ENCODE peak calls at places on chromosome 17, in seven cellular contexts. One of them, this sample, is unnamed.

GRCh38 chr17:35299108-35299507 is 56.2 kb downstream of the SLFN5 start:
- DNase-seq in A172: no peak
- DNase-seq in LNCaP clone FGC: peak; percentile 38
- DNase-seq in CD4-positive, alpha-beta T cell: no peak
- DNase-seq in heart right ventricle: no peak
- DNase-seq in tibial nerve: no peak
- DNase-seq in natural killer cell: no peak
- DNase-seq in this sample: peak; percentile 65

GRCh38 chr17:79632432-79632735 is 21.5 kb upstream of the RBFOX3 start:
- DNase-seq in tibial nerve: no peak
- DNase-seq in natural killer cell: peak; percentile 1
- DNase-seq in LNCaP clone FGC: no peak
- DNase-seq in heart right ventricle: no peak
- DNase-seq in A172: no peak
- DNase-seq in CD4-positive, alpha-beta T cell: peak; percentile 17
- DNase-seq in this sample: no peak

GRCh38 chr17:79800325-79801155 is 3.7 kb upstream of the CBX8 start:
- DNase-seq in heart right ventricle: no peak
- DNase-seq in CD4-positive, alpha-beta T cell: no peak
- DNase-seq in LNCaP clone FGC: no peak
- DNase-seq in A172: peak; percentile 31
- DNase-seq in natural killer cell: no peak
- DNase-seq in tibial nerve: no peak
- DNase-seq in this sample: no peak

GRCh38 chr17:72056727-72057290 is 64.0 kb upstream of the SOX9 start:
- DNase-seq in CD4-positive, alpha-beta T cell: no peak
- DNase-seq in LNCaP clone FGC: no peak
- DNase-seq in A172: no peak
- DNase-seq in tibial nerve: no peak
- DNase-seq in heart right ventricle: no peak
- DNase-seq in natural killer cell: no peak
- DNase-seq in this sample: no peak

GRCh38 chr17:6366144-6366755 is 68.7 kb downstream of the AIPL1 start:
- DNase-seq in natural killer cell: no peak
- DNase-seq in LNCaP clone FGC: no peak
- DNase-seq in heart right ventricle: no peak
- DNase-seq in tibial nerve: no peak
- DNase-seq in A172: peak; percentile 57
- DNase-seq in CD4-positive, alpha-beta T cell: no peak
- DNase-seq in this sample: no peak

GRCh38 chr17:35127751-35128514 is 6.5 kb downstream of the FNDC8 start:
- DNase-seq in tibial nerve: no peak
- DNase-seq in natural killer cell: no peak
- DNase-seq in heart right ventricle: peak; percentile 51
- DNase-seq in LNCaP clone FGC: no peak
- DNase-seq in CD4-positive, alpha-beta T cell: no peak
- DNase-seq in A172: no peak
- DNase-seq in this sample: peak; percentile 61

GRCh38 chr17:37400505-37400904 is 6.1 kb downstream of the ACACA start:
- DNase-seq in heart right ventricle: no peak
- DNase-seq in CD4-positive, alpha-beta T cell: no peak
- DNase-seq in natural killer cell: no peak
- DNase-seq in tibial nerve: no peak
- DNase-seq in LNCaP clone FGC: no peak
- DNase-seq in A172: no peak
- DNase-seq in this sample: no peak

GRCh38 chr17:3512512-3513171 is 36.8 kb downstream of the ASPA start:
- DNase-seq in A172: no peak
- DNase-seq in CD4-positive, alpha-beta T cell: no peak
- DNase-seq in LNCaP clone FGC: peak; percentile 71
- DNase-seq in natural killer cell: no peak
- DNase-seq in heart right ventricle: peak; percentile 81
- DNase-seq in tibial nerve: peak; percentile 78
- DNase-seq in this sample: no peak

GRCh38 chr17:8163978-8164814 is 1.4 kb upstream of the VAMP2 start:
- DNase-seq in CD4-positive, alpha-beta T cell: peak; percentile 73
- DNase-seq in A172: peak; percentile 66
- DNase-seq in natural killer cell: peak; percentile 71
- DNase-seq in heart right ventricle: peak; percentile 90
- DNase-seq in LNCaP clone FGC: no peak
- DNase-seq in tibial nerve: peak; percentile 78
- DNase-seq in this sample: peak; percentile 67

GRCh38 chr17:6070280-6070894 is at the start of gene WSCD1:
- DNase-seq in A172: no peak
- DNase-seq in CD4-positive, alpha-beta T cell: no peak
- DNase-seq in LNCaP clone FGC: no peak
- DNase-seq in tibial nerve: no peak
- DNase-seq in heart right ventricle: no peak
- DNase-seq in natural killer cell: no peak
- DNase-seq in this sample: no peak

GRCh38 chr17:68682913-68683312 is 81.7 kb upstream of the FAM20A start:
- DNase-seq in LNCaP clone FGC: no peak
- DNase-seq in natural killer cell: no peak
- DNase-seq in tibial nerve: no peak
- DNase-seq in A172: no peak
- DNase-seq in heart right ventricle: no peak
- DNase-seq in CD4-positive, alpha-beta T cell: no peak
- DNase-seq in this sample: no peak

GRCh38 chr17:28902819-28903545 is at the start of gene DHRS13:
- DNase-seq in LNCaP clone FGC: peak; percentile 81
- DNase-seq in heart right ventricle: peak; percentile 85
- DNase-seq in A172: peak; percentile 75
- DNase-seq in natural killer cell: peak; percentile 92
- DNase-seq in tibial nerve: peak; percentile 62
- DNase-seq in CD4-positive, alpha-beta T cell: peak; percentile 96
- DNase-seq in this sample: peak; percentile 89

GRCh38 chr17:78224226-78225087 is 7.0 kb upstream of the TMEM235 start:
- DNase-seq in A172: no peak
- DNase-seq in LNCaP clone FGC: no peak
- DNase-seq in CD4-positive, alpha-beta T cell: no peak
- DNase-seq in natural killer cell: no peak
- DNase-seq in tibial nerve: no peak
- DNase-seq in heart right ventricle: no peak
- DNase-seq in this sample: no peak

GRCh38 chr17:3747805-3748204 is 24.1 kb downstream of the HASPIN start:
- DNase-seq in heart right ventricle: no peak
- DNase-seq in A172: no peak
- DNase-seq in tibial nerve: no peak
- DNase-seq in LNCaP clone FGC: no peak
- DNase-seq in CD4-positive, alpha-beta T cell: no peak
- DNase-seq in natural killer cell: no peak
- DNase-seq in this sample: no peak

GRCh38 chr17:76262732-76263344 is 2.3 kb upstream of the UBALD2 start:
- DNase-seq in heart right ventricle: no peak
- DNase-seq in LNCaP clone FGC: peak; percentile 84
- DNase-seq in A172: no peak
- DNase-seq in natural killer cell: no peak
- DNase-seq in CD4-positive, alpha-beta T cell: no peak
- DNase-seq in tibial nerve: no peak
- DNase-seq in this sample: no peak

GRCh38 chr17:64774888-64775600 is 112.9 kb upstream of the SMURF2 start:
- DNase-seq in LNCaP clone FGC: no peak
- DNase-seq in CD4-positive, alpha-beta T cell: no peak
- DNase-seq in tibial nerve: no peak
- DNase-seq in heart right ventricle: no peak
- DNase-seq in natural killer cell: no peak
- DNase-seq in A172: no peak
- DNase-seq in this sample: no peak

GRCh38 chr17:29585080-29585751 is 4.2 kb downstream of the GIT1 start:
- DNase-seq in CD4-positive, alpha-beta T cell: no peak
- DNase-seq in A172: peak; percentile 67
- DNase-seq in tibial nerve: no peak
- DNase-seq in heart right ventricle: peak; percentile 72
- DNase-seq in natural killer cell: no peak
- DNase-seq in LNCaP clone FGC: no peak
- DNase-seq in this sample: no peak

GRCh38 chr17:64599187-64599676 is 62.9 kb downstream of the SMURF2 start:
- DNase-seq in A172: no peak
- DNase-seq in CD4-positive, alpha-beta T cell: peak; percentile 52
- DNase-seq in heart right ventricle: no peak
- DNase-seq in tibial nerve: peak; percentile 17
- DNase-seq in natural killer cell: peak; percentile 60
- DNase-seq in LNCaP clone FGC: no peak
- DNase-seq in this sample: peak; percentile 33

GRCh38 chr17:72338847-72339790 is 218.3 kb downstream of the SOX9 start:
- DNase-seq in LNCaP clone FGC: no peak
- DNase-seq in tibial nerve: no peak
- DNase-seq in heart right ventricle: peak; percentile 45
- DNase-seq in natural killer cell: no peak
- DNase-seq in CD4-positive, alpha-beta T cell: no peak
- DNase-seq in A172: peak; percentile 99
- DNase-seq in this sample: no peak

GRCh38 chr17:78142113-78142861 is 3.9 kb upstream of the C17orf99 start:
- DNase-seq in CD4-positive, alpha-beta T cell: no peak
- DNase-seq in LNCaP clone FGC: peak; percentile 50
- DNase-seq in tibial nerve: no peak
- DNase-seq in natural killer cell: no peak
- DNase-seq in heart right ventricle: no peak
- DNase-seq in A172: peak; percentile 97
- DNase-seq in this sample: peak; percentile 69

GRCh38 chr17:40520991-40521453 is 19.6 kb upstream of the TNS4 start:
- DNase-seq in tibial nerve: no peak
- DNase-seq in heart right ventricle: no peak
- DNase-seq in natural killer cell: no peak
- DNase-seq in CD4-positive, alpha-beta T cell: peak; percentile 25
- DNase-seq in LNCaP clone FGC: no peak
- DNase-seq in A172: no peak
- DNase-seq in this sample: no peak

GRCh38 chr17:82097187-82097918 is 683 bp downstream of the FASN start:
- DNase-seq in CD4-positive, alpha-beta T cell: peak; percentile 42
- DNase-seq in heart right ventricle: peak; percentile 33
- DNase-seq in LNCaP clone FGC: no peak
- DNase-seq in tibial nerve: no peak
- DNase-seq in A172: peak; percentile 34
- DNase-seq in natural killer cell: no peak
- DNase-seq in this sample: no peak

GRCh38 chr17:9729034-9729650 is 62.2 kb downstream of the DHRS7C start:
- DNase-seq in natural killer cell: no peak
- DNase-seq in CD4-positive, alpha-beta T cell: no peak
- DNase-seq in tibial nerve: peak; percentile 30
- DNase-seq in LNCaP clone FGC: peak; percentile 32
- DNase-seq in A172: peak; percentile 74
- DNase-seq in heart right ventricle: no peak
- DNase-seq in this sample: no peak

GRCh38 chr17:42428141-42428944 is 5.3 kb upstream of the CAVIN1 start:
- DNase-seq in natural killer cell: no peak
- DNase-seq in tibial nerve: peak; percentile 90
- DNase-seq in LNCaP clone FGC: peak; percentile 28
- DNase-seq in heart right ventricle: peak; percentile 54
- DNase-seq in CD4-positive, alpha-beta T cell: no peak
- DNase-seq in A172: peak; percentile 99
- DNase-seq in this sample: peak; percentile 60

GRCh38 chr17:21286771-21287702 is 2.5 kb downstream of the MAP2K3 start:
- DNase-seq in heart right ventricle: no peak
- DNase-seq in CD4-positive, alpha-beta T cell: no peak
- DNase-seq in natural killer cell: no peak
- DNase-seq in LNCaP clone FGC: no peak
- DNase-seq in tibial nerve: no peak
- DNase-seq in A172: no peak
- DNase-seq in this sample: peak; percentile 75